ENCODE peak calls at places on chromosomes 4 and X, in five cellular contexts. Z is HepG2, V is A549, N is K562, L is GM12878. G is an unnamed sample.

GRCh38 chrX:30282527-30282926 is 26.7 kb downstream of the NR0B1 start:
- DNase-seq in Z (no peak), V (no peak), N (no peak), L (no peak), G (no peak)

GRCh38 chr4:25843340-25844097 is 19.3 kb downstream of the SEL1L3 start:
- DNase-seq in Z (no peak), V (no peak), N (no peak), L (no peak), G (no peak)

GRCh38 chrX:73478961-73479360 is 32.1 kb downstream of the CDX4 start:
- DNase-seq in Z (peak; percentile 4), V (no peak), N (no peak), L (no peak), G (peak; percentile 2)

GRCh38 chr4:55730143-55730931 is 89.3 kb upstream of the EXOC1L start:
- DNase-seq in Z (no peak), V (no peak), N (no peak), L (no peak), G (no peak)

GRCh38 chrX:3659761-3660160 is 53.7 kb downstream of the PRKX start:
- DNase-seq in Z (no peak), V (no peak), N (no peak), L (no peak), G (no peak)

GRCh38 chr4:183140911-183141320 is 41.9 kb downstream of the WWC2 start:
- DNase-seq in Z (no peak), V (no peak), N (no peak), L (no peak), G (no peak)

GRCh38 chrX:26851981-26852380 is 611.2 kb downstream of the PPP4R3C start:
- DNase-seq in Z (peak; percentile 0), V (no peak), N (no peak), L (no peak), G (peak; percentile 41)

GRCh38 chrX:11944486-11944885 is 186.4 kb downstream of the MSL3 start:
- DNase-seq in Z (no peak), V (peak; percentile 11), N (peak; percentile 19), L (no peak), G (peak; percentile 74)

GRCh38 chr4:17275836-17276235 is 236.1 kb downstream of the QDPR start:
- DNase-seq in Z (no peak), V (no peak), N (no peak), L (no peak), G (no peak)

GRCh38 chr4:151960449-151961246 is 199.8 kb upstream of the GATB start:
- DNase-seq in Z (no peak), V (no peak), N (no peak), L (no peak), G (no peak)

GRCh38 chrX:115378471-115378870 is 89.0 kb downstream of the LUZP4 start:
- DNase-seq in Z (no peak), V (no peak), N (no peak), L (no peak), G (no peak)

GRCh38 chr4:152967942-152968341 is 31.8 kb downstream of the FHDC1 start:
- DNase-seq in Z (no peak), V (no peak), N (no peak), L (no peak), G (no peak)

GRCh38 chrX:148784859-148785655 is 284.6 kb downstream of the AFF2 start:
- DNase-seq in Z (no peak), V (no peak), N (no peak), L (no peak), G (peak; percentile 16)

GRCh38 chrX:116862340-116862739 is 399.6 kb upstream of the CT83 start:
- DNase-seq in Z (no peak), V (no peak), N (no peak), L (no peak), G (no peak)

GRCh38 chr4:128566688-128567087 is 242.8 kb upstream of the JADE1 start:
- DNase-seq in Z (no peak), V (no peak), N (no peak), L (no peak), G (no peak)

GRCh38 chr4:146283758-146284651 is 69.7 kb downstream of the REELD1 start:
- DNase-seq in Z (no peak), V (no peak), N (no peak), L (no peak), G (no peak)

GRCh38 chr4:156686120-156686519 is 285.5 kb downstream of the PDGFC start:
- DNase-seq in Z (no peak), V (no peak), N (no peak), L (no peak), G (no peak)

GRCh38 chr4:168480991-168481588 is 798 bp upstream of the DDX60L start:
- DNase-seq in Z (peak; percentile 7), V (peak; percentile 54), N (peak; percentile 9), L (peak; percentile 16), G (no peak)

GRCh38 chr4:7612311-7612710 is 177.6 kb upstream of the PSAPL1 start:
- DNase-seq in Z (no peak), V (no peak), N (no peak), L (no peak), G (no peak)

GRCh38 chr4:15906024-15906443 is 32.5 kb downstream of the FGFBP1 start:
- DNase-seq in Z (no peak), V (peak; percentile 85), N (peak; percentile 28), L (no peak), G (peak; percentile 75)

GRCh38 chrX:77564824-77565223 is 117.6 kb downstream of the FGF16 start:
- DNase-seq in Z (no peak), V (no peak), N (no peak), L (no peak), G (no peak)

GRCh38 chrX:119745283-119745848 is 13.0 kb upstream of the SOWAHD start:
- DNase-seq in Z (no peak), V (no peak), N (no peak), L (no peak), G (no peak)

GRCh38 chr4:153713840-153714239 is 29.8 kb downstream of the TLR2 start:
- DNase-seq in Z (no peak), V (no peak), N (no peak), L (no peak), G (no peak)

GRCh38 chrX:103535206-103535605 is 15.9 kb upstream of the RAB40A start:
- DNase-seq in Z (no peak), V (no peak), N (no peak), L (no peak), G (no peak)

GRCh38 chr4:107034982-107035710 is 967 bp downstream of the DKK2 start:
- DNase-seq in Z (no peak), V (no peak), N (no peak), L (no peak), G (peak; percentile 74)

GRCh38 chr4:40283968-40284367 is 51.2 kb upstream of the CHRNA9 start:
- DNase-seq in Z (no peak), V (peak; percentile 18), N (no peak), L (no peak), G (peak; percentile 47)

GRCh38 chrX:81195712-81196111 is 6.0 kb downstream of the HMGN5 start:
- DNase-seq in Z (peak; percentile 27), V (peak; percentile 13), N (peak; percentile 47), L (no peak), G (peak; percentile 75)

GRCh38 chr4:10079951-10080873 is 36.4 kb downstream of the WDR1 start:
- DNase-seq in Z (no peak), V (no peak), N (peak; percentile 14), L (no peak), G (no peak)

GRCh38 chr4:66577922-66578321 is 907.6 kb upstream of the EPHA5 start:
- DNase-seq in Z (no peak), V (no peak), N (no peak), L (no peak), G (no peak)

GRCh38 chr4:8315343-8316250 is 46.0 kb downstream of the HTRA3 start:
- DNase-seq in Z (peak; percentile 62), V (peak; percentile 60), N (no peak), L (no peak), G (peak; percentile 52)

GRCh38 chr4:7330031-7330596 is 104.6 kb downstream of the PSAPL1 start:
- DNase-seq in Z (no peak), V (no peak), N (no peak), L (no peak), G (peak; percentile 38)

GRCh38 chr4:80173387-80173786 is 23.9 kb upstream of the PRDM8 start:
- DNase-seq in Z (no peak), V (no peak), N (no peak), L (no peak), G (no peak)

GRCh38 chr4:8908206-8908893 is 36.7 kb upstream of the HMX1 start:
- DNase-seq in Z (no peak), V (no peak), N (no peak), L (no peak), G (no peak)

GRCh38 chr4:7877131-7877530 is 62.5 kb downstream of the AFAP1 start:
- DNase-seq in Z (no peak), V (no peak), N (no peak), L (no peak), G (no peak)

GRCh38 chr4:84944952-84945351 is 21.5 kb downstream of the WDFY3 start:
- DNase-seq in Z (peak; percentile 48), V (no peak), N (no peak), L (no peak), G (no peak)

GRCh38 chr4:88107406-88108107 is 50.9 kb downstream of the ABCG2 start:
- DNase-seq in Z (peak; percentile 99), V (peak; percentile 73), N (no peak), L (no peak), G (no peak)

DNA sequence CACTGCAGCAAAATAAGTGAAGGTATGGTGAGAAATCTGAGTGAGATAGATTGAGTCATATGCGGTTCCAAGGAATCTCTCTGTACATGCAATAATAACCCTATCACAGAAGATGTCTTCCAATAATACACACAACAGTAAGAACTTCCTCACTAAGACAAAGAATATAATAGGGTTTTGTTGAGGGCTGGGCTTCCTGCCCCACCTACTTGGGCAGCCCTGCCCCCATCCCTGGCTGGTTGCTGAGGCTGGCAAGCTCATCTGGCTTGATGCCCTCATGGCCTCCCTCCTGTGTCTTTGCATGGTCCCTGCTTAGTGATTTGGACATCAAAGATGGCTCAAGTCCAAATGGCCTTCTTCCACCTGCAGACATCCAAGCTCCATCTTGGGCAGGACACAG is 2.7 kb downstream of the GEMIN8 start:
- DNase-seq in Z (no peak), V (no peak), N (no peak), L (no peak), G (no peak)
- TF ChIP-seq JUNB in Z (no peak), V (no peak), N (no peak), L (no peak), G (no peak)

GRCh38 chrX:150184487-150184886 is 178.6 kb upstream of the MAMLD1 start:
- DNase-seq in Z (no peak), V (no peak), N (no peak), L (no peak), G (no peak)

GRCh38 chrX:150185766-150186165 is 177.4 kb upstream of the MAMLD1 start:
- DNase-seq in Z (no peak), V (no peak), N (no peak), L (no peak), G (no peak)

GRCh38 chrX:150182176-150182575 is 180.9 kb upstream of the MAMLD1 start:
- DNase-seq in Z (no peak), V (no peak), N (no peak), L (no peak), G (no peak)
- TF ChIP-seq REST in Z (no peak), V (no peak), N (no peak), L (no peak), G (no peak)

GRCh38 chrX:19744231-19744630 is 143.2 kb downstream of the SH3KBP1 start:
- DNase-seq in Z (peak; percentile 57), V (no peak), N (no peak), L (no peak), G (no peak)
- TF ChIP-seq JUNB in Z (no peak), V (no peak), N (no peak), L (no peak), G (no peak)

GRCh38 chr4:1375761-1376322 is 28.8 kb downstream of the UVSSA start:
- DNase-seq in Z (no peak), V (no peak), N (no peak), L (no peak), G (no peak)
- TF ChIP-seq REST in Z (no peak), V (no peak), N (no peak), L (no peak), G (no peak)

GRCh38 chr4:94127707-94128328 is 79.8 kb upstream of the SMARCAD1 start:
- DNase-seq in Z (peak; percentile 30), V (peak; percentile 21), N (peak; percentile 41), L (no peak), G (peak; percentile 74)
- TF ChIP-seq JUNB in Z (no peak), V (no peak), N (no peak), L (no peak), G (no peak)